ENCODE peak calls at places on chromosome 11, in seven cellular contexts. J is T follicular helper cell, S is stromal cell of bone marrow, R is GM13976, U is PC-3, H is heart left ventricle, P is mucosa of descending colon. L is an unnamed sample.

GRCh38 chr11:65530157-65530496 is 5.2 kb downstream of the SCYL1 start:
- DNase-seq in H (no peak), U (no peak), J (no peak), R (no peak), S (no peak), P (no peak), L (no peak)

GRCh38 chr11:112087212-112087611 is 539 bp downstream of the SDHD start:
- DNase-seq in P (peak), S (no peak), J (no peak), R (no peak), U (peak), H (no peak), L (no peak)

GRCh38 chr11:93005239-93005638 is 35.8 kb downstream of the MTNR1B start:
- DNase-seq in R (no peak), P (no peak), S (no peak), U (peak), H (no peak), J (no peak), L (no peak)

GRCh38 chr11:15967966-15968365 is 388.4 kb downstream of the SOX6 start:
- DNase-seq in J (no peak), U (no peak), R (no peak), S (peak), H (no peak), P (no peak), L (no peak)

GRCh38 chr11:19344661-19345518 is 104.1 kb upstream of the E2F8 start:
- DNase-seq in U (peak), R (peak), H (peak), J (no peak), P (peak), S (no peak), L (no peak)

GRCh38 chr11:33690290-33691050 is 10.2 kb downstream of the C11orf91 start:
- DNase-seq in P (no peak), H (peak), S (peak), J (no peak), U (peak), R (no peak), L (no peak)

GRCh38 chr11:394034-394857 is at the start of gene PKP3:
- DNase-seq in P (peak), R (no peak), J (no peak), S (peak), H (no peak), U (peak), L (no peak)

GRCh38 chr11:11022126-11022730 is 164.4 kb upstream of the ZBED5 start:
- DNase-seq in H (no peak), P (peak), S (no peak), J (no peak), R (peak), U (peak), L (no peak)

GRCh38 chr11:36065436-36065835 is 121.6 kb downstream of the LDLRAD3 start:
- DNase-seq in R (no peak), U (no peak), J (no peak), S (no peak), H (no peak), P (no peak), L (no peak)

GRCh38 chr11:57434640-57435546 is 8.0 kb upstream of the SLC43A3 start:
- DNase-seq in P (no peak), R (no peak), H (no peak), U (peak), J (no peak), S (peak), L (no peak)

GRCh38 chr11:21174781-21175180 is 505.4 kb downstream of the NELL1 start:
- DNase-seq in P (no peak), R (no peak), H (no peak), U (no peak), J (no peak), S (no peak), L (no peak)